ENCODE peak calls at places on chromosome 5, in seven cellular contexts. L is right atrium auricular region, O is dorsolateral prefrontal cortex, D is foreskin fibroblast, I is fibroblast of lung, H is RWPE2, E is fibroblast of mammary gland. T is an unnamed sample.

GRCh38 chr5:156686816-156687215 is 163.3 kb upstream of the PPP1R2B start:
- DNase-seq in L (no peak), O (no peak), D (no peak), I (no peak), H (no peak), E (no peak), T (no peak)

GRCh38 chr5:75523275-75523674 is 11.6 kb downstream of the POLK start:
- DNase-seq in L (no peak), O (no peak), D (no peak), I (no peak), H (no peak), E (no peak), T (no peak)

GRCh38 chr5:148735301-148735700 is 81.0 kb upstream of the HTR4 start:
- DNase-seq in L (no peak), O (no peak), D (no peak), I (peak; percentile 17), H (no peak), E (no peak), T (no peak)

GRCh38 chr5:62977641-62978040 is 399.0 kb downstream of the LRRC70 start:
- DNase-seq in L (no peak), O (no peak), D (no peak), I (no peak), H (no peak), E (no peak), T (no peak)

GRCh38 chr5:81506900-81507588 is 113.1 kb upstream of the ACOT12 start:
- DNase-seq in L (peak; percentile 62), O (peak; percentile 40), D (peak; percentile 90), I (peak; percentile 87), H (no peak), E (peak; percentile 93), T (no peak)

GRCh38 chr5:96144289-96144688 is 182.6 kb upstream of the ELL2 start:
- DNase-seq in L (no peak), O (no peak), D (no peak), I (no peak), H (no peak), E (no peak), T (no peak)

GRCh38 chr5:154595662-154596061 is 117.6 kb upstream of the HAND1 start:
- DNase-seq in L (no peak), O (no peak), D (no peak), I (no peak), H (no peak), E (no peak), T (no peak)

GRCh38 chr5:73030995-73031394 is 75.2 kb downstream of the FCHO2 start:
- DNase-seq in L (no peak), O (no peak), D (peak; percentile 91), I (peak; percentile 95), H (no peak), E (peak; percentile 78), T (no peak)

GRCh38 chr5:77893225-77893860 is 117.2 kb upstream of the TBCA start:
- DNase-seq in L (no peak), O (no peak), D (peak; percentile 98), I (peak; percentile 99), H (peak; percentile 89), E (peak; percentile 99), T (no peak)

GRCh38 chr5:103891151-103891550 is 328.6 kb upstream of the NUDT12 start:
- DNase-seq in L (no peak), O (no peak), D (no peak), I (peak; percentile 50), H (no peak), E (no peak), T (no peak)

GRCh38 chr5:90967443-90967842 is 408.8 kb downstream of the ADGRV1 start:
- DNase-seq in L (no peak), O (no peak), D (no peak), I (no peak), H (no peak), E (no peak), T (no peak)

GRCh38 chr5:154519375-154519774 is 41.3 kb upstream of the HAND1 start:
- DNase-seq in L (no peak), O (no peak), D (peak; percentile 65), I (peak; percentile 20), H (no peak), E (peak; percentile 74), T (no peak)

GRCh38 chr5:71482132-71482531 is 26.7 kb downstream of the BDP1 start:
- DNase-seq in L (no peak), O (no peak), D (peak; percentile 81), I (peak; percentile 56), H (no peak), E (peak; percentile 70), T (no peak)

GRCh38 chr5:87195104-87195581 is 72.5 kb upstream of the RASA1 start:
- DNase-seq in L (no peak), O (no peak), D (peak; percentile 82), I (peak; percentile 85), H (no peak), E (peak; percentile 82), T (no peak)

GRCh38 chr5:73867344-73868335 is 241.6 kb downstream of the ARHGEF28 start:
- DNase-seq in L (no peak), O (no peak), D (peak; percentile 72), I (peak; percentile 56), H (no peak), E (peak; percentile 34), T (no peak)

GRCh38 chr5:10652151-10652550 is 88.3 kb downstream of the ANKRD33B start:
- DNase-seq in L (no peak), O (peak; percentile 28), D (no peak), I (peak; percentile 17), H (peak; percentile 68), E (peak; percentile 64), T (no peak)

GRCh38 chr5:41747291-41747690 is 122.9 kb downstream of the OXCT1 start:
- DNase-seq in L (no peak), O (no peak), D (peak; percentile 57), I (peak; percentile 74), H (no peak), E (peak; percentile 41), T (no peak)

GRCh38 chr5:2675548-2675947 is 75.9 kb downstream of the IRX2 start:
- DNase-seq in L (no peak), O (no peak), D (no peak), I (no peak), H (no peak), E (no peak), T (no peak)

GRCh38 chr5:95471922-95472321 is 80.8 kb downstream of the FAM81B start:
- DNase-seq in L (no peak), O (no peak), D (peak; percentile 44), I (peak; percentile 72), H (no peak), E (peak; percentile 41), T (no peak)

GRCh38 chr5:108382784-108383358 is 973 bp upstream of the FBXL17 start:
- DNase-seq in L (no peak), O (no peak), D (no peak), I (no peak), H (no peak), E (peak; percentile 37), T (no peak)

GRCh38 chr5:14444988-14445387 is 136.6 kb upstream of the OTULINL start:
- DNase-seq in L (no peak), O (no peak), D (peak; percentile 67), I (peak; percentile 59), H (no peak), E (peak; percentile 85), T (no peak)

GRCh38 chr5:105687493-105687892 is 1983.2 kb downstream of the EFNA5 start:
- DNase-seq in L (no peak), O (no peak), D (no peak), I (no peak), H (no peak), E (no peak), T (no peak)

GRCh38 chr5:105685884-105686283 is 1984.9 kb downstream of the EFNA5 start:
- DNase-seq in L (no peak), O (no peak), D (no peak), I (no peak), H (no peak), E (no peak), T (no peak)

GRCh38 chr5:105684799-105685198 is 1985.9 kb downstream of the EFNA5 start:
- DNase-seq in L (no peak), O (no peak), D (no peak), I (peak; percentile 31), H (no peak), E (no peak), T (no peak)

GRCh38 chr5:105688227-105688807 is 1982.4 kb downstream of the EFNA5 start:
- DNase-seq in L (no peak), O (no peak), D (no peak), I (no peak), H (no peak), E (no peak), T (no peak)
- TF ChIP-seq CTCF in L (no peak), O (no peak), D (no peak), I (no peak), H (no peak), E (no peak), T (no peak)

GRCh38 chr5:180799902-180800801 is 2.5 kb downstream of the MGAT1 start:
- DNase-seq in L (peak; percentile 53), O (peak; percentile 16), D (peak; percentile 92), I (peak; percentile 90), H (peak; percentile 84), E (peak; percentile 78), T (peak; percentile 83)
- TF ChIP-seq CTCF in L (no peak), O (no peak), D (no peak), I (peak; percentile 18), H (peak; percentile 43), E (peak; percentile 20), T (no peak)

GRCh38 chr5:101643793-101644192 is 652.3 kb downstream of the SLCO4C1 start:
- DNase-seq in L (no peak), O (no peak), D (no peak), I (no peak), H (no peak), E (no peak), T (no peak)
- TF ChIP-seq CTCF in L (no peak), O (no peak), D (no peak), I (no peak), H (no peak), E (no peak), T (no peak)

GRCh38 chr5:145806923-145807322 is 28.2 kb downstream of the PRELID2 start:
- DNase-seq in L (no peak), O (no peak), D (no peak), I (no peak), H (no peak), E (no peak), T (no peak)

GRCh38 chr5:145812877-145813276 is 22.3 kb downstream of the PRELID2 start:
- DNase-seq in L (no peak), O (no peak), D (no peak), I (no peak), H (no peak), E (no peak), T (no peak)

GRCh38 chr5:145811834-145812625 is 23.1 kb downstream of the PRELID2 start:
- DNase-seq in L (peak; percentile 60), O (no peak), D (peak; percentile 74), I (peak; percentile 38), H (no peak), E (peak; percentile 53), T (no peak)
- TF ChIP-seq CTCF in L (peak; percentile 47), O (peak; percentile 59), D (peak; percentile 21), I (peak; percentile 38), H (peak; percentile 42), E (peak; percentile 32), T (no peak)

GRCh38 chr5:117058740-117059139 is 484.1 kb upstream of the SEMA6A start:
- DNase-seq in L (no peak), O (no peak), D (no peak), I (no peak), H (no peak), E (no peak), T (no peak)
- TF ChIP-seq CTCF in L (no peak), O (no peak), D (no peak), I (no peak), H (no peak), E (no peak), T (no peak)

GRCh38 chr5:39148983-39149534 is 70.3 kb downstream of the FYB1 start:
- DNase-seq in L (no peak), O (no peak), D (peak; percentile 40), I (no peak), H (no peak), E (peak; percentile 33), T (no peak)
- TF ChIP-seq CTCF in L (peak; percentile 36), O (peak; percentile 55), D (peak; percentile 9), I (peak; percentile 28), H (peak; percentile 83), E (peak; percentile 38), T (no peak)

T was measured in vagina.